ENCODE peak calls at places on chromosome 20, in ten cellular contexts. One of them, this sample, is unnamed.

GRCh38 chr20:56689318-56689717 is 60.2 kb downstream of the TFAP2C start:
- DNase-seq in HCT116: no peak
- DNase-seq in psoas muscle: no peak
- DNase-seq in mesendoderm: peak
- DNase-seq in heart left ventricle: no peak
- DNase-seq in ovary: no peak
- DNase-seq in IMR-90: no peak
- DNase-seq in heart right ventricle: no peak
- DNase-seq in AG04449: no peak
- DNase-seq in astrocyte: peak
- DNase-seq in this sample: no peak

GRCh38 chr20:48606117-48606840 is 221.5 kb downstream of the PREX1 start:
- DNase-seq in HCT116: no peak
- DNase-seq in psoas muscle: no peak
- DNase-seq in mesendoderm: no peak
- DNase-seq in heart left ventricle: no peak
- DNase-seq in ovary: no peak
- DNase-seq in IMR-90: no peak
- DNase-seq in heart right ventricle: no peak
- DNase-seq in AG04449: no peak
- DNase-seq in astrocyte: no peak
- DNase-seq in this sample: no peak

GRCh38 chr20:1562622-1563021 is 5.1 kb upstream of the SIRPD start:
- DNase-seq in HCT116: no peak
- DNase-seq in psoas muscle: no peak
- DNase-seq in mesendoderm: no peak
- DNase-seq in heart left ventricle: no peak
- DNase-seq in ovary: no peak
- DNase-seq in IMR-90: no peak
- DNase-seq in heart right ventricle: no peak
- DNase-seq in AG04449: no peak
- DNase-seq in astrocyte: no peak
- DNase-seq in this sample: no peak

GRCh38 chr20:45927071-45927878 is 7.2 kb upstream of the PCIF1 start:
- DNase-seq in HCT116: no peak
- DNase-seq in psoas muscle: no peak
- DNase-seq in mesendoderm: no peak
- DNase-seq in heart left ventricle: no peak
- DNase-seq in ovary: no peak
- DNase-seq in IMR-90: no peak
- DNase-seq in heart right ventricle: no peak
- DNase-seq in AG04449: no peak
- DNase-seq in astrocyte: no peak
- DNase-seq in this sample: no peak

GRCh38 chr20:59087829-59088433 is 45.3 kb upstream of the PRELID3B start:
- DNase-seq in HCT116: peak
- DNase-seq in psoas muscle: peak
- DNase-seq in mesendoderm: peak
- DNase-seq in heart left ventricle: peak
- DNase-seq in ovary: peak
- DNase-seq in IMR-90: peak
- DNase-seq in heart right ventricle: peak
- DNase-seq in AG04449: no peak
- DNase-seq in astrocyte: peak
- DNase-seq in this sample: peak

GRCh38 chr20:22446613-22447447 is 137.5 kb downstream of the FOXA2 start:
- DNase-seq in HCT116: no peak
- DNase-seq in psoas muscle: peak
- DNase-seq in mesendoderm: no peak
- DNase-seq in heart left ventricle: no peak
- DNase-seq in ovary: no peak
- DNase-seq in IMR-90: no peak
- DNase-seq in heart right ventricle: no peak
- DNase-seq in AG04449: no peak
- DNase-seq in astrocyte: no peak
- DNase-seq in this sample: no peak

GRCh38 chr20:45959956-45960630 is 11.9 kb downstream of the ZNF335 start:
- DNase-seq in HCT116: no peak
- DNase-seq in psoas muscle: no peak
- DNase-seq in mesendoderm: no peak
- DNase-seq in heart left ventricle: no peak
- DNase-seq in ovary: peak
- DNase-seq in IMR-90: no peak
- DNase-seq in heart right ventricle: no peak
- DNase-seq in AG04449: no peak
- DNase-seq in astrocyte: no peak
- DNase-seq in this sample: no peak

GRCh38 chr20:18971574-18971973 is 158.0 kb downstream of the SCP2D1 start:
- DNase-seq in HCT116: no peak
- DNase-seq in psoas muscle: no peak
- DNase-seq in mesendoderm: no peak
- DNase-seq in heart left ventricle: no peak
- DNase-seq in ovary: no peak
- DNase-seq in IMR-90: no peak
- DNase-seq in heart right ventricle: no peak
- DNase-seq in AG04449: no peak
- DNase-seq in astrocyte: no peak
- DNase-seq in this sample: no peak

GRCh38 chr20:59938696-59939051 is 1.4 kb downstream of the PPP1R3D start:
- DNase-seq in HCT116: no peak
- DNase-seq in psoas muscle: peak
- DNase-seq in mesendoderm: no peak
- DNase-seq in heart left ventricle: peak
- DNase-seq in ovary: peak
- DNase-seq in IMR-90: peak
- DNase-seq in heart right ventricle: peak
- DNase-seq in AG04449: no peak
- DNase-seq in astrocyte: no peak
- DNase-seq in this sample: no peak

GRCh38 chr20:47237715-47238114 is 118.8 kb downstream of the ZMYND8 start:
- DNase-seq in HCT116: no peak
- DNase-seq in psoas muscle: no peak
- DNase-seq in mesendoderm: no peak
- DNase-seq in heart left ventricle: no peak
- DNase-seq in ovary: no peak
- DNase-seq in IMR-90: no peak
- DNase-seq in heart right ventricle: no peak
- DNase-seq in AG04449: no peak
- DNase-seq in astrocyte: no peak
- DNase-seq in this sample: no peak

GRCh38 chr20:46343358-46344357 is 35.4 kb upstream of the CDH22 start:
- DNase-seq in HCT116: no peak
- DNase-seq in psoas muscle: no peak
- DNase-seq in mesendoderm: no peak
- DNase-seq in heart left ventricle: no peak
- DNase-seq in ovary: no peak
- DNase-seq in IMR-90: no peak
- DNase-seq in heart right ventricle: no peak
- DNase-seq in AG04449: no peak
- DNase-seq in astrocyte: no peak
- DNase-seq in this sample: no peak

GRCh38 chr20:53040678-53041674 is 68.8 kb downstream of the TSHZ2 start:
- DNase-seq in HCT116: no peak
- DNase-seq in psoas muscle: peak
- DNase-seq in mesendoderm: peak
- DNase-seq in heart left ventricle: peak
- DNase-seq in ovary: peak
- DNase-seq in IMR-90: no peak
- DNase-seq in heart right ventricle: peak
- DNase-seq in AG04449: no peak
- DNase-seq in astrocyte: peak
- DNase-seq in this sample: peak

DNA sequence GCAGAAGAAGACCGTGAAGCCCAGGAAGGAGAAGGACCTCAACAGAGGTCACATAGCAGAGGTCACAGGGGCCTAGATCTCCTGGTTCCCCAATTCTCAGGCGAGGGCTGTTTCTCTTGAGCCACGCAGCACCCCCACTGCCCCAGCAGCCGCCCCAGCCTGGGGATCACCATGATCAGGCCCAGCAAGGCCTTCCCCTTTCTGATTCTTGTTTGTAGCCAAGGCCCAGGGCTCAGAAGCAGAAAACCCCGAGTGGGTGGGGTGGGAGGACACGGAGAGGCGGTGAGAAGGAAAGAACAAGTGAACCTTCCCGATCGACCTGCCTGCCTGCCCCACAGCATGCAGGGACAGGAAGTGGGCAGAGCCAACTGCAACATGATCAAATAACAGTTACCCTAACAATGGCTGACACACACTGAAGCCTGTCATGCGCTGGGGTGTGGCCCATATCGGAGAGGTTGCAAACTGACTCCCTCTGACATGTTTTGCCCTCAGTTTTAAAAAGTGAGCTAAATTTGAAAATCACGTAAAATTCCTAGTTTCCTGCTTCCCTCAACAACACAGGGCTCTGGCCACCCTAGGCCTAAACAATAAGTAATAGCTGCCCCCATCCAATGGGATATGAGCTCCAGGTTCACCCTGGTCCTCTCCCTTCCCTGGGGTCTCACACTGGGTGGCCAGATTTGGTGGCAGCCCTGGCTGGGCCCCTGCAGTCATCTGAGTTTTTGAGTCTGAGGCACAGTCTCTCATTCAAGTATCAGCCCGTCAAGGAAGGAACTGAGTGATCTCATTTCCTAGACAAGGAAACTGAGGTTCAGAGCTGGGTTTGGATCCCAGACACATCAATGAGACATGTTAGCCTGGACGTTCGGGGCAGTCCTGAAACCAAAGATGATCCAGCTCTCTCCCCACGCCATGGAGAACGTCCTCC is 6.5 kb downstream of the PEDS1 start:
- DNase-seq in HCT116: no peak
- DNase-seq in psoas muscle: peak
- DNase-seq in mesendoderm: peak
- DNase-seq in heart left ventricle: no peak
- DNase-seq in ovary: no peak
- DNase-seq in IMR-90: peak
- DNase-seq in heart right ventricle: no peak
- DNase-seq in AG04449: no peak
- DNase-seq in astrocyte: peak
- DNase-seq in this sample: no peak
- H3K4me3 ChIP-seq in HCT116: no peak
- H3K4me3 ChIP-seq in psoas muscle: peak
- H3K4me3 ChIP-seq in mesendoderm: no peak
- H3K4me3 ChIP-seq in heart left ventricle: no peak
- H3K4me3 ChIP-seq in ovary: no peak
- H3K4me3 ChIP-seq in IMR-90: no peak
- H3K4me3 ChIP-seq in heart right ventricle: no peak
- H3K4me3 ChIP-seq in AG04449: no peak
- H3K4me3 ChIP-seq in astrocyte: peak
- H3K4me3 ChIP-seq in this sample: no peak

GRCh38 chr20:35700625-35701148 is 1.5 kb downstream of the ROMO1 start:
- DNase-seq in HCT116: no peak
- DNase-seq in psoas muscle: no peak
- DNase-seq in mesendoderm: no peak
- DNase-seq in heart left ventricle: no peak
- DNase-seq in ovary: no peak
- DNase-seq in IMR-90: no peak
- DNase-seq in heart right ventricle: no peak
- DNase-seq in AG04449: no peak
- DNase-seq in astrocyte: no peak
- DNase-seq in this sample: no peak
- H3K4me3 ChIP-seq in HCT116: peak
- H3K4me3 ChIP-seq in psoas muscle: peak
- H3K4me3 ChIP-seq in mesendoderm: no peak
- H3K4me3 ChIP-seq in heart left ventricle: no peak
- H3K4me3 ChIP-seq in ovary: no peak
- H3K4me3 ChIP-seq in IMR-90: no peak
- H3K4me3 ChIP-seq in heart right ventricle: peak
- H3K4me3 ChIP-seq in AG04449: peak
- H3K4me3 ChIP-seq in astrocyte: peak
- H3K4me3 ChIP-seq in this sample: no peak

DNA sequence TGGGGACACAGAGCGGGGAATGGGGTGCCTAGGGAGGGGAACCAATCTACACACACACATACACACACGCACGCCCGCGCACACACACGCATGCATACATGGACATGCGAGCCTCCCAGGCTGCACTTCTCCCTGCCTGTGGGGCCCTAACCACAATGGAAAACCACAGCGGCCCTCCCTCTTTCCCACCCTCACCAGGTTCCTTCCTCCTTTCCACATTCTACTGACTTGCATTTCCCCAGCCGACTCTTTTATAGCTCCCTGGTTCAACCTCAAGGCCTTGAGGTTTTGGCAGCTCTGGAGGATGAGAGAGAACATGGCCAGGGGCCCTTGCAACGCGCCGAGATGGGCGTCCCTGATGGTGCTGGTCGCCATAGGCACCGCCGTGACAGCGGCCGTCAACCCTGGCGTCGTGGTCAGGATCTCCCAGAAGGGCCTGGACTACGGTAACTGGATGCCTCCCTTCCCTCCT is at the start of gene BPI:
- DNase-seq in HCT116: no peak
- DNase-seq in psoas muscle: peak
- DNase-seq in mesendoderm: no peak
- DNase-seq in heart left ventricle: peak
- DNase-seq in ovary: no peak
- DNase-seq in IMR-90: no peak
- DNase-seq in heart right ventricle: no peak
- DNase-seq in AG04449: no peak
- DNase-seq in astrocyte: peak
- DNase-seq in this sample: no peak
- H3K4me3 ChIP-seq in HCT116: no peak
- H3K4me3 ChIP-seq in psoas muscle: no peak
- H3K4me3 ChIP-seq in mesendoderm: no peak
- H3K4me3 ChIP-seq in heart left ventricle: no peak
- H3K4me3 ChIP-seq in ovary: no peak
- H3K4me3 ChIP-seq in IMR-90: no peak
- H3K4me3 ChIP-seq in heart right ventricle: no peak
- H3K4me3 ChIP-seq in AG04449: no peak
- H3K4me3 ChIP-seq in astrocyte: no peak
- H3K4me3 ChIP-seq in this sample: no peak

DNA sequence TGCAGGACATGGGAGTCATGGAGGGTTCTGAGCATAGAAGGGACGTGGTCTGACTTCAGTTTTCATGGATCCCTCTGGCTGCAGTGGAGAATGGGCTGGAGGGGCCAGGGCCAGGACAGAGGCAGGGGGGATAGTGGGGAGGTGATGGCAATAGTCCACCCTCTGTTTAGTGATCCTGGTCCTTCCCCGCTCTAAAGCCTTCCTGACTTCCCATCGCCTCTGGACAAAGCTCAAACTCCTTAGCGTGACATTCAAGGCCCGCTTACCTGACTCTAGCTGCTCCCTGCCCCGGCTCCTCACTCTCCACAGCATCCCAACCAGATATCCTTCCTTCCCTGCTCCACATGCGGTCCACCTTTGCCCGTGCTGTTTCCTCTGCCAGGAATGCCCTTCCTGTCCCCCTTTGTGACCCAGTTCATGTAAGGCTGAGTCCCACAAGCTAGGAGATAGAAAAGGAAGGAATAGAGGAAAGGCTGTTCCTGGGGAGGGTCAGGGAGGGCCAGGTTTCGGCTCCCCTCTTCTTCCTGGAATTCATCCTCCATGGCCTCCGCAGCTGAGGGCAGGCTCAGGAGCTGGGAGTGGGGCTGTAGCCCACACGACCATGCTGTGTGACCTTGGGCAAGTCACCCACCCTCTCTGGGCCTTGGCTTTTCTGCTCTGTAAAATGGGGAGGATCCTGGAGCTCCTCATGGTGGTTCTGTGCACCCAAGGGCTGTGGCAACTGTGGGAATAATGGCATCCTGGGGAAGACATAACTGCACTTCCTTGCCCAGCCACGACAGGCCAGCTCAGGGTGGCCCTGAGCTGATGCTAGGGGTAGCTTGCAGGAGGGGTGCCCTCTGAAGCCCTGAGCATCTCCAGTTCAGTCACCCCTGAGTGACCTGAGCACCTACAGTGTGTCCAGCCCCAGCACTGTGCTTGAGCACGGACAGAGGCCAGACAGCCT is 116.1 kb downstream of the CEBPB start:
- DNase-seq in HCT116: no peak
- DNase-seq in psoas muscle: no peak
- DNase-seq in mesendoderm: no peak
- DNase-seq in heart left ventricle: no peak
- DNase-seq in ovary: no peak
- DNase-seq in IMR-90: no peak
- DNase-seq in heart right ventricle: no peak
- DNase-seq in AG04449: no peak
- DNase-seq in astrocyte: no peak
- DNase-seq in this sample: no peak
- H3K4me3 ChIP-seq in HCT116: no peak
- H3K4me3 ChIP-seq in psoas muscle: peak
- H3K4me3 ChIP-seq in mesendoderm: no peak
- H3K4me3 ChIP-seq in heart left ventricle: no peak
- H3K4me3 ChIP-seq in ovary: no peak
- H3K4me3 ChIP-seq in IMR-90: no peak
- H3K4me3 ChIP-seq in heart right ventricle: no peak
- H3K4me3 ChIP-seq in AG04449: no peak
- H3K4me3 ChIP-seq in astrocyte: no peak
- H3K4me3 ChIP-seq in this sample: no peak